ENCODE peak calls at places on chromosomes 7 and 10, in seven cellular contexts. X is HAP-1, A is adrenal gland, Q is astrocyte, H is sigmoid colon, Z is GM23248, V is IMR-90. K is an unnamed sample.

GRCh38 chr7:120274482-120274881 is 1.5 kb downstream of the KCND2 start:
- DNase-seq in X (no peak), A (no peak), Q (no peak), H (no peak), Z (no peak), V (no peak), K (no peak)

GRCh38 chr7:73443543-73444255 is 10.1 kb downstream of the FZD9 start:
- DNase-seq in X (no peak), A (no peak), Q (no peak), H (peak), Z (no peak), V (no peak), K (no peak)

GRCh38 chr10:124294811-124295770 is 123.6 kb downstream of the OAT start:
- DNase-seq in X (no peak), A (no peak), Q (no peak), H (peak), Z (no peak), V (no peak), K (no peak)

GRCh38 chr10:3255086-3255485 is 82.5 kb upstream of the PITRM1 start:
- DNase-seq in X (no peak), A (no peak), Q (no peak), H (peak), Z (no peak), V (no peak), K (no peak)

GRCh38 chr10:78360284-78360683 is 326.6 kb downstream of the RPS24 start:
- DNase-seq in X (no peak), A (no peak), Q (no peak), H (no peak), Z (no peak), V (no peak), K (no peak)

GRCh38 chr7:32605032-32605431 is 109.7 kb downstream of the AVL9 start:
- DNase-seq in X (no peak), A (no peak), Q (no peak), H (no peak), Z (no peak), V (no peak), K (no peak)

GRCh38 chr7:65382452-65382851 is 8.8 kb downstream of the ZNF92 start:
- DNase-seq in X (no peak), A (no peak), Q (no peak), H (no peak), Z (no peak), V (no peak), K (no peak)

GRCh38 chr7:149690688-149691446 is 82.5 kb downstream of the ZNF467 start:
- DNase-seq in X (peak), A (peak), Q (peak), H (peak), Z (peak), V (peak), K (peak)

GRCh38 chr10:129035052-129035805 is 431.8 kb upstream of the MGMT start:
- DNase-seq in X (no peak), A (no peak), Q (no peak), H (no peak), Z (peak), V (no peak), K (no peak)

GRCh38 chr7:51005074-51005473 is 222.4 kb upstream of the GRB10 start:
- DNase-seq in X (no peak), A (no peak), Q (no peak), H (no peak), Z (no peak), V (no peak), K (no peak)

GRCh38 chr7:27364344-27364758 is 121.7 kb downstream of the EVX1 start:
- DNase-seq in X (no peak), A (peak), Q (peak), H (peak), Z (peak), V (peak), K (peak)

DNA sequence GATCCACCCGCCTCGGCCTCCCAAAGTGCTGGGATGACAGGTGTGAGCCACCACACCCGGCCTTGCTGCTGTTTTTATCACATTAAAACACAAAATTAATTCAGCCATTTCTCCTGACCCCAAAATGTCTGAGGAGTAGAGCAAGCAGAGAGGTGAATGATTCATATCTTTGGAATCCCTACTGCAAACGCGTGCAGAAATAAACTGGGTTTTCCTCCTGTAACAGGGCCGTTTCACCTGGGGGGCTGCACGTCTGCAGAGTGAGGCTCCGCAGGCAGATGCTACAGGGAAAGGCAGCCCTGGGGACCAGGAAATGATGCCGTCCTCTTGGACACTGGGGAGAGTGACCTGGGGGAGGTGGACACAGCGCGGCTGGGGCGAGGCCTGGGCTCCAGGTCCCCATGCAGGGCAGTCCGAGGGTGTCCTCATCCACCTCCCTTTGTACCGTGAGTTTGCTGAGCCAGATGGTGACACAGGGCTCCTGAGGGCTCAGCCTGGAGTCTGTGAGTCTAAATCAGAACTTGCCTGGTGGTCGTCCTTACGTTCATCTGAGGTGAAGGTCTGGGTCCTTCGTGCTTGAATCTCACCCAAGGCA is 41.9 kb downstream of the PDGFA start:
- DNase-seq in X (no peak), A (no peak), Q (no peak), H (peak), Z (no peak), V (peak), K (no peak)
- H3K4me3 ChIP-seq in X (no peak), A (no peak), Q (no peak), H (no peak), Z (no peak), V (no peak), K (no peak)

GRCh38 chr10:127982601-127983000 is 75.7 kb downstream of the PTPRE start:
- DNase-seq in X (no peak), A (peak), Q (no peak), H (peak), Z (no peak), V (no peak), K (no peak)
- H3K4me3 ChIP-seq in X (no peak), A (no peak), Q (no peak), H (no peak), Z (no peak), V (no peak), K (no peak)

GRCh38 chr7:99142727-99143521 is 984 bp downstream of the SMURF1 start:
- DNase-seq in X (peak), A (peak), Q (peak), H (peak), Z (peak), V (peak), K (peak)

GRCh38 chr7:99141334-99141733 is 2.6 kb downstream of the SMURF1 start:
- DNase-seq in X (no peak), A (no peak), Q (no peak), H (no peak), Z (peak), V (no peak), K (no peak)

GRCh38 chr7:99143522-99143852 is 421 bp downstream of the SMURF1 start:
- DNase-seq in X (no peak), A (no peak), Q (no peak), H (no peak), Z (no peak), V (no peak), K (no peak)

GRCh38 chr7:99140813-99141212 is 3.1 kb downstream of the SMURF1 start:
- DNase-seq in X (no peak), A (no peak), Q (no peak), H (no peak), Z (peak), V (no peak), K (no peak)

DNA sequence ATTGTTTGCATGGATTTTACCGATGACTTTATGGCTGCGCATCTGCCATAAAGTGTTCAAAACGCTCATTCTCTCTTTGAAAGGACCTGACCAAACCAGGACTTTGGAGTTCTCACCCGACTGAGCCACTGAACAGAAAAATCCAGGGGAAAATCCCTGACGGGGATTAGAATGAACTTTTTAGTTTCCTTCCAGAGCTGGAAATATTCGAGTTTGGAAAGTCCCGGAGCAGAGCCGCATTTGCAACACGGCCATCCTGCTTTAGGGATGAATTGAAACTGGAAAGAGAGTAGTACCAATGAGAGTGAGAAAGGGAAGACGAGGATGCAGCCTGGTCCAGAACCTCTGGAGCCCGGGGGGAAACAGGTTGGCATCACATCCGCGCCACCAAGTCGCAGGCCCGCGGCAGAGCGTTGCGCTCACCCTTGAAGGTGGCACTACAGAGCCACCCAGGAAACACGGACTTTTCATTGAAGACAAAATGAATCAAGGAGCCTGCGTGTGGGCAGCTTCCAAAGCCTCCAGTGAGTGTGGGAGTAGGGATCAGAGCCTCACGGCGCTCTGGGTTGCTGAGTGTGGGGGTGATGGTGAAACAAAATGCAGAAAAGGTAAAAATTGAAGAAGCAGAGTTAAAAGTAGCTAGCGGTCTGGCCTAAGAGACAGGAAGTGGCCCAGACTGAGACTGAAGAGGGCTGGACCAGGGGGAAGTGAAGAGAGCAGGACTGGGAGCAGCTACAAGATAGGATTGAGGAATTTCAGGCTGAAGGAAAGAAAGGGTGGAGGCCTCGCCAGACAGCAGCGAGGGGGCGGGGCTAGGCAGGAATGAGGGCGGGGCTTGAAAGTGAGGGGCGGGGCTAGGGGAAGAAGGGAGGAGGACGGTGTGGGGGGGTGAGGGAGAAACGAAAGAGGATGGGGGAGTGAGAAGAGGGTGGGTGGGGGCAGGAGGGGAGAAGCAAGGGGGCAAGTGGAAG is 1.9 kb downstream of the SMURF1 start:
- DNase-seq in X (peak), A (peak), Q (peak), H (peak), Z (peak), V (peak), K (no peak)
- H3K4me3 ChIP-seq in X (peak), A (no peak), Q (peak), H (peak), Z (peak), V (peak), K (peak)

GRCh38 chr10:14562197-14562596 is 212.5 kb downstream of the FAM107B start:
- DNase-seq in X (no peak), A (no peak), Q (no peak), H (no peak), Z (no peak), V (no peak), K (no peak)

GRCh38 chr10:14563359-14563758 is 211.3 kb downstream of the FAM107B start:
- DNase-seq in X (no peak), A (no peak), Q (no peak), H (no peak), Z (no peak), V (no peak), K (no peak)

GRCh38 chr10:14560274-14560673 is 214.4 kb downstream of the FAM107B start:
- DNase-seq in X (peak), A (no peak), Q (peak), H (no peak), Z (peak), V (peak), K (no peak)

GRCh38 chr10:14562615-14563214 is 212.0 kb downstream of the FAM107B start:
- DNase-seq in X (peak), A (no peak), Q (no peak), H (no peak), Z (no peak), V (no peak), K (no peak)

GRCh38 chr10:14560794-14561765 is 213.6 kb downstream of the FAM107B start:
- DNase-seq in X (no peak), A (no peak), Q (no peak), H (no peak), Z (no peak), V (no peak), K (no peak)
- H3K4me3 ChIP-seq in X (no peak), A (no peak), Q (no peak), H (no peak), Z (no peak), V (no peak), K (no peak)

DNA sequence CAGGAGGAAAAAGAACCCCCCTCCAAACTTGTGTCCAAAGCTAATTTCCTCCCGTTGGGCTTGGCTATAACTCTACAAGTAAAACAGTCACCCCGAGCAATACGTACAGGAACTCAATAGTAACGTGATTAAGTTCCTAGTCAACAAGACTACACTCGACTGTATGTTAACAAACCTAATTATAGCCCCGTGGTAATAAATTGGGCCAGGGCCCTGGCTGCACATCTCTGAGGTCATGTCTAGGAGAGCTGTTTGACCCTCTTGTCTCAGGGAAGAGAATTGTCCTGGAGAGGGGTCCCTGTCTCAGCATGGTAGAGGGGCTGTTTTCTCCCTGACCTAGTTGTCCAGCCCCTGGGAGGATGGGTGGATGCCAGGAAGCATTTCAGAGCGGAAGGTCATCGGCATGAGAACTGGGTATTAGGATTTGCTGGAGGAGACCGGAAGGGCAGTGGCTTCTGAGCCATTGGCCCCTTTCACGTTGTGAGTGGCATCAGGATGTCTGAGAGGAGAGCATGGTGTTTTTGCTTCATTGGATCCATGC is 60.2 kb upstream of the COMTD1 start:
- DNase-seq in X (no peak), A (peak), Q (no peak), H (peak), Z (peak), V (peak), K (no peak)
- H3K4me3 ChIP-seq in X (no peak), A (no peak), Q (peak), H (peak), Z (peak), V (no peak), K (no peak)

K was measured in skeletal muscle cell.